ENCODE peak calls at places on chromosome 5, in eight cellular contexts. E is NCI-H1417; M is ACHN; S is HL-60; U is stimulated activated CD4-positive, alpha-beta T cell treated with anti-CD3 and anti-CD28 coated beads, Interleukin-1b, Interleukin-23, amount 100 ng/mL, for 1 hour; D is astrocyte of the spinal cord; O is Right ventricle myocardium superior; H is Panc1. J is an unnamed sample.
A peak's percentile ranks its signal among the peaks of the same experiment; 100 is the strongest.

GRCh38 chr5:311963-312362 is 9.6 kb upstream of the AHRR start:
- DNase-seq in E (no peak), M (no peak), S (no peak), U (no peak), D (no peak), O (no peak), H (no peak), J (no peak)

GRCh38 chr5:143636951-143637528 is 174.9 kb upstream of the HMHB1 start:
- DNase-seq in E (no peak), M (no peak), S (no peak), U (no peak), D (peak; percentile 79), O (no peak), H (no peak), J (no peak)

GRCh38 chr5:95113489-95113888 is 171.4 kb downstream of the MCTP1 start:
- DNase-seq in E (no peak), M (no peak), S (peak; percentile 1), U (no peak), D (peak; percentile 79), O (no peak), H (no peak), J (no peak)

GRCh38 chr5:31090467-31090866 is 103.0 kb upstream of the CDH6 start:
- DNase-seq in E (no peak), M (no peak), S (no peak), U (no peak), D (no peak), O (no peak), H (no peak), J (no peak)

GRCh38 chr5:154390096-154390495 is 55.7 kb upstream of the SAP30L start:
- DNase-seq in E (no peak), M (peak; percentile 60), S (no peak), U (no peak), D (peak; percentile 82), O (no peak), H (no peak), J (no peak)

GRCh38 chr5:172007795-172008465 is 1.5 kb upstream of the FBXW11 start:
- DNase-seq in E (no peak), M (no peak), S (no peak), U (no peak), D (peak; percentile 66), O (no peak), H (no peak), J (no peak)

GRCh38 chr5:93677344-93678021 is 63.9 kb downstream of the POU5F2 start:
- DNase-seq in E (peak; percentile 87), M (peak; percentile 45), S (no peak), U (no peak), D (peak; percentile 96), O (peak; percentile 66), H (no peak), J (no peak)

GRCh38 chr5:56656816-56657740 is 158.3 kb upstream of the MAP3K1 start:
- DNase-seq in E (no peak), M (no peak), S (no peak), U (no peak), D (peak; percentile 66), O (no peak), H (no peak), J (no peak)

GRCh38 chr5:121503111-121503840 is 348.4 kb upstream of the FTMT start:
- DNase-seq in E (peak; percentile 57), M (peak; percentile 2), S (no peak), U (no peak), D (peak; percentile 4), O (peak; percentile 42), H (no peak), J (no peak)

GRCh38 chr5:139668064-139668880 is 20.1 kb downstream of the CXXC5 start:
- DNase-seq in E (no peak), M (no peak), S (peak; percentile 13), U (no peak), D (no peak), O (peak; percentile 73), H (no peak), J (no peak)

GRCh38 chr5:138282918-138283742 is 8.7 kb upstream of the GFRA3 start:
- DNase-seq in E (peak; percentile 59), M (peak; percentile 51), S (peak; percentile 51), U (no peak), D (peak; percentile 51), O (no peak), H (peak; percentile 13), J (no peak)

GRCh38 chr5:37005946-37006540 is 129.5 kb downstream of the NIPBL start:
- DNase-seq in E (peak; percentile 60), M (peak; percentile 29), S (no peak), U (no peak), D (peak; percentile 41), O (no peak), H (no peak), J (no peak)

GRCh38 chr5:161403121-161403520 is 143.4 kb downstream of the GABRB2 start:
- DNase-seq in E (no peak), M (no peak), S (no peak), U (no peak), D (no peak), O (no peak), H (no peak), J (no peak)

GRCh38 chr5:137392261-137392660 is 106.9 kb downstream of the SPOCK1 start:
- DNase-seq in E (no peak), M (no peak), S (no peak), U (no peak), D (no peak), O (no peak), H (no peak), J (no peak)

GRCh38 chr5:25025836-25026235 is 381.1 kb upstream of the CDH10 start:
- DNase-seq in E (no peak), M (no peak), S (no peak), U (no peak), D (no peak), O (no peak), H (no peak), J (peak; percentile 20)

GRCh38 chr5:6125781-6126180 is 252.6 kb downstream of the MED10 start:
- DNase-seq in E (no peak), M (no peak), S (no peak), U (no peak), D (peak; percentile 42), O (no peak), H (no peak), J (no peak)

GRCh38 chr5:14069021-14069420 is 74.1 kb upstream of the TRIO start:
- DNase-seq in E (no peak), M (no peak), S (no peak), U (no peak), D (no peak), O (no peak), H (no peak), J (no peak)

GRCh38 chr5:88480766-88481499 is 212.3 kb upstream of the TMEM161B start:
- DNase-seq in E (no peak), M (no peak), S (no peak), U (no peak), D (peak; percentile 20), O (no peak), H (no peak), J (no peak)

GRCh38 chr5:33343661-33344327 is 97.0 kb upstream of the TARS1 start:
- DNase-seq in E (no peak), M (peak; percentile 67), S (no peak), U (no peak), D (peak; percentile 86), O (no peak), H (peak; percentile 8), J (no peak)

GRCh38 chr5:141094481-141095262 is at the start of gene PCDHB2:
- DNase-seq in E (no peak), M (peak; percentile 3), S (no peak), U (no peak), D (peak; percentile 1), O (no peak), H (no peak), J (no peak)

GRCh38 chr5:122111513-122111912 is 17.8 kb upstream of the ZNF474 start:
- DNase-seq in E (no peak), M (no peak), S (no peak), U (no peak), D (no peak), O (no peak), H (no peak), J (no peak)

J was measured in cerebellar nuclear complex.